ENCODE peak calls at places on chromosome 15, in five cellular contexts. S, D, Z, K and I are unnamed samples.

GRCh38 chr15:67543348-67543718 is 830 bp downstream of the MAP2K5 start:
- DNase-seq in S (peak; percentile 31), D (no peak), Z (no peak), K (peak; percentile 57), I (peak; percentile 38)

GRCh38 chr15:34984884-34985630 is 3.0 kb downstream of the ZNF770 start:
- DNase-seq in S (peak; percentile 56), D (no peak), Z (no peak), K (peak; percentile 65), I (no peak)

GRCh38 chr15:72554471-72555425 is 80.6 kb downstream of the ARIH1 start:
- DNase-seq in S (peak; percentile 64), D (no peak), Z (no peak), K (no peak), I (peak; percentile 34)

GRCh38 chr15:67771201-67771600 is 54.1 kb upstream of the SKOR1 start:
- DNase-seq in S (no peak), D (no peak), Z (no peak), K (no peak), I (no peak)

GRCh38 chr15:41806291-41807181 is 21.4 kb upstream of the JMJD7 start:
- DNase-seq in S (no peak), D (no peak), Z (no peak), K (no peak), I (no peak)

GRCh38 chr15:83653639-83654378 is at the start of gene ADAMTSL3:
- DNase-seq in S (peak; percentile 19), D (peak; percentile 89), Z (peak; percentile 48), K (peak; percentile 86), I (peak; percentile 14)

GRCh38 chr15:91572110-91572509 is 281.4 kb upstream of the SLCO3A1 start:
- DNase-seq in S (peak; percentile 77), D (no peak), Z (no peak), K (no peak), I (no peak)

GRCh38 chr15:101093959-101094358 is 157.9 kb downstream of the CHSY1 start:
- DNase-seq in S (no peak), D (no peak), Z (no peak), K (no peak), I (no peak)

GRCh38 chr15:42364529-42364928 is 5.2 kb downstream of the CAPN3 start:
- DNase-seq in S (no peak), D (no peak), Z (peak; percentile 39), K (no peak), I (no peak)

GRCh38 chr15:85771781-85772445 is 22.8 kb downstream of the KLHL25 start:
- DNase-seq in S (peak; percentile 40), D (peak; percentile 88), Z (no peak), K (peak; percentile 91), I (peak; percentile 64)

GRCh38 chr15:99729920-99730319 is 3.3 kb downstream of the LYSMD4 start:
- DNase-seq in S (peak; percentile 61), D (no peak), Z (no peak), K (no peak), I (peak; percentile 58)

GRCh38 chr15:60626051-60626450 is 147.1 kb upstream of the ICE2 start:
- DNase-seq in S (no peak), D (no peak), Z (no peak), K (no peak), I (no peak)

GRCh38 chr15:101129851-101130250 is 122.0 kb downstream of the CHSY1 start:
- DNase-seq in S (no peak), D (no peak), Z (no peak), K (no peak), I (no peak)

DNA sequence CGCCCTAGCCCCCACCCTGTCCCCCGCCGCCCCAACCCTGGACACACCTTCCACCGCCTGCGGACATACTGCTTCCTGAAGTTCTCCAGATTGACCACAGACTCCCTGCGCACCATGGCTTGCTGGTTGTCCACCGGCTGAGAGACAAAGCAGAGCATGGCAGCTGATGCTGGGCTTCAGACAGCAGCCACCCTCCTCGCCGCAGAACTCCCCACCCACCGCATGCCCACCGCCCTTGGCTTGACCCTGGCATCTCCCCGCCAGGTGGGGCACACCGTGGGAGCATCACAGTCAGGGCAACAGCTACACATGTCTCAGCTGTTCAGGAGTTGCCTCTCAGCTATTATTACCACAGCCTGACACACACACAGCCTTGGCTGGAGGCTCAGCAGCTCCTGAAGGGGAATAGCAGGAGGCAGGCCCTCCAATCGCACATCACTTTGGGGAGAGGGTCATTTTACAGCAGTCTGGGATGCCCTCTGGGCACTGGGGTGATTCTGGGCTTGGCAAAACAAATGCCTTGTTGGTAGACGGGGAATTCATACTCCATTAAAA is 78.4 kb upstream of the HERC1 start:
- DNase-seq in S (no peak), D (peak; percentile 44), Z (no peak), K (peak; percentile 54), I (no peak)
- H3K4me3 ChIP-seq in S (no peak overlapping the region), D (no peak overlapping the region), Z (no peak overlapping the region), K (no peak overlapping the region), I (no peak overlapping the region)

DNA sequence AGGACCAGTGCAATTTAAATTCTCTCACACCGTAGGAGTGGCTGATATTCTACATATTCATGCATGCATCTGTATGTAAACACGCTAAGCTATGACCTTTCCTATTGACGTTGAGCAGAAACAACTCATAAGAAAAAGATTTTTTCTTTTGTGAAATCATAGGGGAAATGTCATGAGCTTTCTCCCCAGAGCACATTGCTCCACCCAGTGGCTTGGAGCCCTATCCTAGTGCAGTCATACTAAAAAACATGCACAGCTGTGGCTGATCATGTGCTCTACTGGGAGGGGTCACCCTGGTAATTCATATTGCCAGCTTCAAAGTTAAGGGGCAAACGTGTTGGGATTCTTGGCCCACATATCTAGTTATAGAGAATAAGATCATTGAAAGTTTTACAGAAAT is 1.8 kb upstream of the MESD start:
- DNase-seq in S (peak; percentile 87), D (peak; percentile 80), Z (no peak), K (peak; percentile 73), I (peak; percentile 73)
- TF ChIP-seq CTCF in S (no peak), D (no peak), Z (peak; percentile 48), K (no peak), I (no peak)

DNA sequence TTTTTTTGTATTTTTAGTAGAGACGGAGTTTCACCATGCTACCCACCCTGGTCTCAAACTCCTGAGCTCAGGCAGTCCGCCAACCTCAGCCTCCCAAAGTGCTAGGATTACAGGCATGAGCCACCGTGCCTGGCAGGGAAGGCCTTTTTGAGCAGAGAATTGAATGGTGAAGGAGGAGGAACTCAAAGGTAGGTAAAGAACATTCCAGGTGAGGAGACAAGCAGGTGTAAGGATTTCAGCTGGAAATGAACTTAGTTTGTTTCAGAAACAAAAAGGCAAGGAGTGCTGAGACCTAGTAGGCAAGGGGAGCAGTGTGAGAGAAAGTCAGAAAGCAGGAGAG is 2.5 kb downstream of the TICRR start:
- DNase-seq in S (no peak), D (no peak), Z (no peak), K (no peak), I (no peak)
- H3K4me3 ChIP-seq in S (peak overlapping the region; percentile 48), D (no peak overlapping the region), Z (no peak overlapping the region), K (no peak overlapping the region), I (peak overlapping the region; percentile 42)

DNA sequence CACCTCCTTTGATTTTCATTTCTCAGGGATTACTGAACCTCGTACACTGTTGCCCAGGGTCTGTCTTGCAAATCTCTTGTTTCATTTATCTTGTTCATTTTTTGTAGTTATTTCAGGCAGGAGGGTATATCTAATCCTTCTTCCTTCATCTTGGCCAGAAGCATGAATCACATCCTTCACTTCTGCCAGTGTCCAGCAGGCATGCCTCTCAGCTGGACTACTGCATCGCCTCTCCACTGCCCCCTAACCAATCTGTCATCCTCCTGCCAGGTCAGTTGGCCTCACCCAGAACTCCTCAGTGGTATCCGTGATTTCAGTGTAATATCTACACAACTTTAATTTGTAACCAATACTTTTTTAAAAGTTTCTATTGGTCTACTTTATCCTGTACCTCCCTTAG is 297.9 kb downstream of the GABRG3 start:
- DNase-seq in S (no peak), D (no peak), Z (no peak), K (no peak), I (no peak)
- TF ChIP-seq CTCF in S (no peak), D (no peak), Z (no peak), K (no peak), I (no peak)

GRCh38 chr15:51342249-51342999 is 969 bp downstream of the GLDN start:
- DNase-seq in S (no peak), D (no peak), Z (no peak), K (peak; percentile 53), I (no peak)

GRCh38 chr15:51336011-51336410 is 2.4 kb downstream of the CYP19A1 start:
- DNase-seq in S (no peak), D (peak; percentile 58), Z (peak; percentile 48), K (no peak), I (peak; percentile 19)

GRCh38 chr15:51338496-51338895 is at the start of gene CYP19A1:
- DNase-seq in S (no peak), D (no peak), Z (no peak), K (no peak), I (no peak)

GRCh38 chr15:51343466-51343865 is 2.0 kb downstream of the GLDN start:
- DNase-seq in S (no peak), D (no peak), Z (no peak), K (no peak), I (no peak)

GRCh38 chr15:51341366-51342248 is at the start of gene GLDN:
- DNase-seq in S (peak; percentile 28), D (peak; percentile 92), Z (peak; percentile 85), K (peak; percentile 80), I (peak; percentile 59)
- H3K4me3 ChIP-seq in S (peak within 1 kb of the TSS; percentile 36), D (peak within 1 kb of the TSS; percentile 68), Z (peak within 1 kb of the TSS; percentile 65), K (peak within 1 kb of the TSS; percentile 60), I (peak within 1 kb of the TSS; percentile 47)

DNA sequence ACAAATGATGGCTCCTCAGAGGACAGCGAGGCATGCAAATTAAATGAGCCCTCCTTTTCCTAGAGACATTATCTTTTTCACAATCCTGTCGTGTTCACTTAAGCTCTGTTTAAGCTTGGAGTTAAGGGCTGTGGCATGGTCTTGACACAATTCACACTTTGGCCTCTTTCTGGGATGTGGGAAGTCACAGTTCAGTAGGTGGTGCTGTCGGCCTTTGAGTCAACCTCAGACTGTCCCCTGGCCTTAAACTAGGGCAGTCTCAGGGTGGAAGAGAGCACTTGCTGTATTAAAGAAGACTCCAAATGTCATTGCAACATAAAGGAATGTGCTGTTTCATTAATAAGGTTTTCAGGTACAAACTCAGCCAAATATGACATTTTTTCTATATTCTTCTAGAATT is 351.0 kb downstream of the MCTP2 start:
- DNase-seq in S (peak; percentile 3), D (no peak), Z (no peak), K (no peak), I (no peak)
- TF ChIP-seq CTCF in S (no peak), D (no peak), Z (peak; percentile 27), K (no peak), I (no peak)

DNA sequence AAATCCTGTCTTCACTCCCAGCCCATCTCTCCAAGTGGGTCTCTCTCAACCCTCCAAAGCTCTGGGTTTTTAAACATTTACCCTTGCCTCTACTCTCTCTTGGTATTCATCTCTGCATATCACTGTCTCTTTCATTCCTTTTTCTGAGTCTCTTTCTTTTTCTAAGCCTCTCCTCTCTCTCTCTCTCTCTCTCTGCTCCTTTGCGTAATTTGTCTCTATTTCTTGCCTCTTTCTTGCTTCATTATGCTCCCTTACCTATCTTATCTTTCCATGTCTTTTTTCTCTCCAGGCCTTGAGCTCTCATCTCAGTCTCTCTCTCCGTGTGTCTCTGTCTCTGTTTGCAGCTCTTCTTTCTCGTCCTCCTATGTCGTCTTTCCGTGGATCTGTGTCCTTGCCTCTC is 678 bp upstream of the SCAMP5 start:
- DNase-seq in S (no peak), D (no peak), Z (no peak), K (no peak), I (no peak)
- H3K4me3 ChIP-seq in S (no peak overlapping the region), D (no peak overlapping the region), Z (peak overlapping the region; percentile 81), K (no peak overlapping the region), I (no peak overlapping the region)

DNA sequence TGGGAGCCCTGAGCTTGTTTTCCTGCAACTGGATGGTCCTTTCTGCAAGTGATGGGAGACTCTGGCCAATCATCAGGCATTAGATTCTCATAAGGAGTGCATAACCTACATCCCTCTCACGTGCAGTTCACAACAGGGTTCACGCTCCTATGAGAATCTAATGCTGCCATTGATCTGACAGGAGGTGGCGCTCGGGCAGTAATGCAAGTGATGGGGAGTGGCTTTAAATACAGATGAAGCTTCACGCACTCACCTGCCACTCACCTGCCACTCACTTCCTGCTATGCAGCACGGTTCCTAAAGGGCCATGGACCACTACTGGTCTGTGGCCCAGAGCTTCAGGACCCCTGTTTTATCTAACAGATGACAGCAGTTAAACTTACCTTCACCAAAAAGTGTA is 21.4 kb downstream of the CSNK1G1 start:
- DNase-seq in S (no peak), D (no peak), Z (no peak), K (no peak), I (no peak)
- TF ChIP-seq CTCF in S (no peak), D (no peak), Z (no peak), K (no peak), I (no peak)